ENCODE peak calls at places on chromosomes 2 and 18, in seven cellular contexts. E, F, B, G, D, Y and A are unnamed samples.

GRCh38 chr2:69196327-69197117 is 183.5 kb downstream of the ANTXR1 start:
- DNase-seq in E (no peak), F (no peak), B (no peak), G (peak), D (peak), Y (peak), A (no peak)

GRCh38 chr2:207167129-207167923 is 1.6 kb upstream of the KLF7 start:
- DNase-seq in E (no peak), F (no peak), B (no peak), G (no peak), D (peak), Y (peak), A (peak)

GRCh38 chr2:232013701-232014353 is 52.3 kb downstream of the DIS3L2 start:
- DNase-seq in E (no peak), F (no peak), B (no peak), G (peak), D (peak), Y (peak), A (no peak)

GRCh38 chr2:111975053-111975552 is 76.7 kb downstream of the MERTK start:
- DNase-seq in E (no peak), F (no peak), B (peak), G (peak), D (peak), Y (peak), A (no peak)

GRCh38 chr2:106065983-106066826 is 127.9 kb downstream of the UXS1 start:
- DNase-seq in E (no peak), F (no peak), B (peak), G (no peak), D (peak), Y (no peak), A (no peak)

GRCh38 chr18:2850816-2851215 is 4.0 kb downstream of the EMILIN2 start:
- DNase-seq in E (no peak), F (no peak), B (no peak), G (no peak), D (peak), Y (no peak), A (no peak)

GRCh38 chr2:28227498-28227897 is 165.2 kb upstream of the FOSL2 start:
- DNase-seq in E (no peak), F (no peak), B (peak), G (no peak), D (no peak), Y (no peak), A (no peak)

GRCh38 chr2:190781604-190782198 is 98.9 kb upstream of the GLS start:
- DNase-seq in E (no peak), F (peak), B (peak), G (peak), D (peak), Y (peak), A (peak)

GRCh38 chr2:38037757-38038615 is 38.0 kb downstream of the CYP1B1 start:
- DNase-seq in E (no peak), F (peak), B (peak), G (peak), D (peak), Y (peak), A (peak)

GRCh38 chr18:59269563-59270214 is 3.6 kb downstream of the RAX start:
- DNase-seq in E (no peak), F (no peak), B (no peak), G (no peak), D (no peak), Y (no peak), A (no peak)

GRCh38 chr2:119766944-119767343 is 7.2 kb downstream of the PTPN4 start:
- DNase-seq in E (no peak), F (no peak), B (no peak), G (no peak), D (no peak), Y (no peak), A (no peak)

GRCh38 chr2:61426267-61426897 is 44.5 kb downstream of the USP34 start:
- DNase-seq in E (no peak), F (no peak), B (peak), G (peak), D (peak), Y (no peak), A (no peak)

GRCh38 chr2:7835693-7836680 is 845.9 kb upstream of the ID2 start:
- DNase-seq in E (no peak), F (no peak), B (no peak), G (no peak), D (peak), Y (peak), A (no peak)

GRCh38 chr2:26068602-26069298 is 34.9 kb downstream of the RAB10 start:
- DNase-seq in E (no peak), F (no peak), B (no peak), G (peak), D (peak), Y (peak), A (no peak)

GRCh38 chr2:230870544-230871360 is 6.0 kb downstream of the ITM2C start:
- DNase-seq in E (no peak), F (no peak), B (peak), G (no peak), D (no peak), Y (no peak), A (no peak)

GRCh38 chr2:68043719-68044498 is 18.9 kb downstream of the C1D start:
- DNase-seq in E (no peak), F (no peak), B (no peak), G (peak), D (peak), Y (peak), A (no peak)

GRCh38 chr2:28544405-28544914 is 48.6 kb downstream of the PLB1 start:
- DNase-seq in E (no peak), F (no peak), B (peak), G (no peak), D (no peak), Y (no peak), A (no peak)

GRCh38 chr2:159471340-159471739 is 145.0 kb downstream of the BAZ2B start:
- DNase-seq in E (no peak), F (no peak), B (no peak), G (no peak), D (no peak), Y (no peak), A (no peak)